ENCODE peak calls at places on chromosomes 5 and 9, in six cellular contexts. One of them, this sample, is unnamed. For H3K4me1, the result is how much of the 10 kb centered on the place peaks cover.

GRCh38 chr9:70119786-70120185 is 76.1 kb downstream of the MAMDC2 start:
- DNase-seq in HepG2: no peak
- DNase-seq in upper lobe of left lung: no peak
- DNase-seq in A549: no peak
- DNase-seq in sigmoid colon: no peak
- DNase-seq in suprapubic skin: no peak
- DNase-seq in this sample: no peak

GRCh38 chr5:60960591-60960990 is 15.6 kb downstream of the NDUFAF2 start:
- DNase-seq in suprapubic skin: no peak
- DNase-seq in HepG2: no peak
- DNase-seq in upper lobe of left lung: no peak
- DNase-seq in sigmoid colon: no peak
- DNase-seq in A549: no peak
- DNase-seq in this sample: no peak

GRCh38 chr5:125237026-125237425 is 490.6 kb upstream of the ZNF608 start:
- DNase-seq in HepG2: no peak
- DNase-seq in A549: no peak
- DNase-seq in sigmoid colon: no peak
- DNase-seq in upper lobe of left lung: no peak
- DNase-seq in suprapubic skin: no peak
- DNase-seq in this sample: no peak

GRCh38 chr9:116715751-116716150 is 28.6 kb downstream of the TRIM32 start:
- DNase-seq in upper lobe of left lung: no peak
- DNase-seq in A549: no peak
- DNase-seq in HepG2: no peak
- DNase-seq in suprapubic skin: no peak
- DNase-seq in sigmoid colon: no peak
- DNase-seq in this sample: no peak

GRCh38 chr5:150644496-150644895 is 4.0 kb downstream of the SYNPO start:
- DNase-seq in HepG2: peak
- DNase-seq in suprapubic skin: no peak
- DNase-seq in A549: no peak
- DNase-seq in sigmoid colon: no peak
- DNase-seq in upper lobe of left lung: no peak
- DNase-seq in this sample: peak

GRCh38 chr5:143051244-143052058 is 281.3 kb downstream of the ARHGAP26 start:
- DNase-seq in sigmoid colon: no peak
- DNase-seq in HepG2: peak
- DNase-seq in upper lobe of left lung: no peak
- DNase-seq in A549: no peak
- DNase-seq in suprapubic skin: no peak
- DNase-seq in this sample: no peak

GRCh38 chr9:24899463-24899862 is 353.8 kb upstream of the IZUMO3 start:
- DNase-seq in suprapubic skin: no peak
- DNase-seq in upper lobe of left lung: no peak
- DNase-seq in A549: no peak
- DNase-seq in HepG2: no peak
- DNase-seq in sigmoid colon: no peak
- DNase-seq in this sample: no peak

GRCh38 chr5:147336871-147337270 is 102.0 kb downstream of the STK32A start:
- DNase-seq in HepG2: no peak
- DNase-seq in upper lobe of left lung: no peak
- DNase-seq in sigmoid colon: no peak
- DNase-seq in suprapubic skin: no peak
- DNase-seq in A549: no peak
- DNase-seq in this sample: no peak

GRCh38 chr5:151020304-151021031 is at the start of gene GPX3:
- DNase-seq in HepG2: peak
- DNase-seq in suprapubic skin: peak
- DNase-seq in sigmoid colon: peak
- DNase-seq in upper lobe of left lung: peak
- DNase-seq in A549: peak
- DNase-seq in this sample: peak

GRCh38 chr5:33439905-33440481 is 772 bp upstream of the TARS1 start:
- DNase-seq in A549: no peak
- DNase-seq in HepG2: peak
- DNase-seq in upper lobe of left lung: no peak
- DNase-seq in sigmoid colon: no peak
- DNase-seq in suprapubic skin: no peak
- DNase-seq in this sample: no peak

GRCh38 chr5:1125030-1125357 is 13.1 kb upstream of the SLC12A7 start:
- DNase-seq in upper lobe of left lung: no peak
- DNase-seq in suprapubic skin: no peak
- DNase-seq in A549: no peak
- DNase-seq in sigmoid colon: peak
- DNase-seq in HepG2: no peak
- DNase-seq in this sample: no peak

GRCh38 chr5:177478711-177479646 is 5.5 kb upstream of the DBN1 start:
- DNase-seq in A549: no peak
- DNase-seq in HepG2: no peak
- DNase-seq in suprapubic skin: peak
- DNase-seq in sigmoid colon: peak
- DNase-seq in upper lobe of left lung: no peak
- DNase-seq in this sample: peak

GRCh38 chr9:14314929-14315753 is 1.2 kb upstream of the NFIB start:
- DNase-seq in HepG2: peak
- DNase-seq in upper lobe of left lung: peak
- DNase-seq in sigmoid colon: peak
- DNase-seq in suprapubic skin: peak
- DNase-seq in A549: peak
- DNase-seq in this sample: peak

GRCh38 chr9:110452227-110452801 is 114.7 kb upstream of the TXNDC8 start:
- DNase-seq in suprapubic skin: no peak
- DNase-seq in HepG2: no peak
- DNase-seq in A549: no peak
- DNase-seq in sigmoid colon: no peak
- DNase-seq in upper lobe of left lung: no peak
- DNase-seq in this sample: no peak

GRCh38 chr9:13478235-13478634 is 198.7 kb upstream of the MPDZ start:
- DNase-seq in HepG2: no peak
- DNase-seq in upper lobe of left lung: no peak
- DNase-seq in suprapubic skin: no peak
- DNase-seq in A549: no peak
- DNase-seq in sigmoid colon: no peak
- DNase-seq in this sample: no peak

GRCh38 chr5:67831081-67831480 is 384.5 kb upstream of the PIK3R1 start:
- DNase-seq in A549: no peak
- DNase-seq in sigmoid colon: no peak
- DNase-seq in upper lobe of left lung: no peak
- DNase-seq in suprapubic skin: no peak
- DNase-seq in HepG2: no peak
- DNase-seq in this sample: no peak

GRCh38 chr5:32474201-32474854 is 29.8 kb upstream of the ZFR start:
- DNase-seq in upper lobe of left lung: no peak
- DNase-seq in A549: no peak
- DNase-seq in HepG2: no peak
- DNase-seq in suprapubic skin: no peak
- DNase-seq in sigmoid colon: no peak
- DNase-seq in this sample: no peak

GRCh38 chr9:70392189-70392588 is 22.3 kb downstream of the KLF9 start:
- DNase-seq in A549: no peak
- DNase-seq in suprapubic skin: no peak
- DNase-seq in upper lobe of left lung: no peak
- DNase-seq in HepG2: no peak
- DNase-seq in sigmoid colon: no peak
- DNase-seq in this sample: no peak

GRCh38 chr5:57665146-57665936 is 182.7 kb upstream of the ACTBL2 start:
- DNase-seq in HepG2: no peak
- DNase-seq in A549: no peak
- DNase-seq in upper lobe of left lung: no peak
- DNase-seq in sigmoid colon: no peak
- DNase-seq in suprapubic skin: no peak
- DNase-seq in this sample: no peak

GRCh38 chr5:127011961-127012644 is 18.3 kb downstream of the MARCHF3 start:
- DNase-seq in upper lobe of left lung: no peak
- DNase-seq in sigmoid colon: no peak
- DNase-seq in HepG2: no peak
- DNase-seq in suprapubic skin: no peak
- DNase-seq in A549: no peak
- DNase-seq in this sample: no peak

GRCh38 chr5:102823441-102823874 is 68.4 kb downstream of the PAM start:
- DNase-seq in sigmoid colon: no peak
- DNase-seq in suprapubic skin: no peak
- DNase-seq in upper lobe of left lung: no peak
- DNase-seq in A549: no peak
- DNase-seq in HepG2: no peak
- DNase-seq in this sample: no peak

GRCh38 chr5:134763221-134763620 is 4.6 kb downstream of the DDX46 start:
- DNase-seq in suprapubic skin: no peak
- DNase-seq in sigmoid colon: no peak
- DNase-seq in HepG2: no peak
- DNase-seq in A549: no peak
- DNase-seq in upper lobe of left lung: no peak
- DNase-seq in this sample: no peak

GRCh38 chr5:134758176-134758503 is 439 bp upstream of the DDX46 start:
- DNase-seq in sigmoid colon: no peak
- DNase-seq in upper lobe of left lung: no peak
- DNase-seq in A549: no peak
- DNase-seq in HepG2: no peak
- DNase-seq in suprapubic skin: no peak
- DNase-seq in this sample: no peak

DNA sequence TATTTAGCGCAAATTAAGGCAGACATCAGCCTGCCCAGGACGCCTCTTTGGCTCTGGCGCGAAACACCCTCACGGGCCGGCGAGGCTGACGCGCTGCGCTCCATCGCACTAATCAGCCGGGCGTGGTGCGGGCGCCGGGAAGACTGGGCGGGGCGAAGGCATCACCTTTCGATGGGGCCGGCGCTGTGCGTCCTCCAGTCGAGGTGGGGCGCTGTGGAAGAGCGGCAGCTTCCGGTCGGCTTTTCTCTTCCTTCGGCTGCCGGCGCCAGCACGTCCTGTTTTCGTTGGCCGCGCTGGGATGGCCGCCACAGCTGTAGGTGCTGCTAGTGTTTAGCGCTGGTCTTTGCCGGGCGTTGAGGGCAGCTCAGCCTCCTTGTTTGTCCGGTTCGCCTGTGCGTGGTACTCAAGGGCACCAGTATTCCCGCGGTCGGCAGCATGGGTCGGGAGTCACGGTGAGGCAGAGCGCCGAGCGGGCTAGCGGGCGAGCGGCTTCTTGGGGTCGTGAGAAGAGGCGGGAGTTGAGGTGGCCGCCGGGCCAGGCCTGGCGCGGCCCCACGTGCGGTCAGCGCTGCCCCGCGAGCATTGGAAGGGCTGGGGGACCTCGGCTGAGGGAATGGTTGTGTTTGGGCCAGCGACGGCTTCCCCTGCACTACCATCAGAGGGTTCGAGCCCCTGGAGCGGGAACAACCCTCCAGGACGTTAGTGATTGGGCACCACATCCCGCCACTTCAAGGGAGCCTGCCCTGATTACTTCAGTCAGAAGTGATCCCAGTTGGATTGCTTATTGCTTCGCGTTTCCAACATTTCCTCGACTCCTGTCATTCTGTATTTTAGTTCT is at the start of gene DDX46:
- DNase-seq in suprapubic skin: peak
- DNase-seq in HepG2: peak
- DNase-seq in sigmoid colon: peak
- DNase-seq in upper lobe of left lung: peak
- DNase-seq in A549: peak
- DNase-seq in this sample: peak
- TF ChIP-seq EP300 in suprapubic skin: no peak
- TF ChIP-seq EP300 in HepG2: peak
- TF ChIP-seq EP300 in sigmoid colon: no peak
- TF ChIP-seq EP300 in upper lobe of left lung: no peak
- TF ChIP-seq EP300 in A549: no peak
- TF ChIP-seq EP300 in this sample: no peak

GRCh38 chr9:137166242-137167112 is 3.4 kb downstream of the LRRC26 start:
- DNase-seq in HepG2: no peak
- DNase-seq in suprapubic skin: no peak
- DNase-seq in upper lobe of left lung: peak
- DNase-seq in sigmoid colon: no peak
- DNase-seq in A549: no peak
- DNase-seq in this sample: no peak
- H3K4me1 ChIP-seq in HepG2: under half
- H3K4me1 ChIP-seq in suprapubic skin: half or more
- H3K4me1 ChIP-seq in upper lobe of left lung: half or more
- H3K4me1 ChIP-seq in sigmoid colon: half or more
- H3K4me1 ChIP-seq in A549: under half
- H3K4me1 ChIP-seq in this sample: half or more

DNA sequence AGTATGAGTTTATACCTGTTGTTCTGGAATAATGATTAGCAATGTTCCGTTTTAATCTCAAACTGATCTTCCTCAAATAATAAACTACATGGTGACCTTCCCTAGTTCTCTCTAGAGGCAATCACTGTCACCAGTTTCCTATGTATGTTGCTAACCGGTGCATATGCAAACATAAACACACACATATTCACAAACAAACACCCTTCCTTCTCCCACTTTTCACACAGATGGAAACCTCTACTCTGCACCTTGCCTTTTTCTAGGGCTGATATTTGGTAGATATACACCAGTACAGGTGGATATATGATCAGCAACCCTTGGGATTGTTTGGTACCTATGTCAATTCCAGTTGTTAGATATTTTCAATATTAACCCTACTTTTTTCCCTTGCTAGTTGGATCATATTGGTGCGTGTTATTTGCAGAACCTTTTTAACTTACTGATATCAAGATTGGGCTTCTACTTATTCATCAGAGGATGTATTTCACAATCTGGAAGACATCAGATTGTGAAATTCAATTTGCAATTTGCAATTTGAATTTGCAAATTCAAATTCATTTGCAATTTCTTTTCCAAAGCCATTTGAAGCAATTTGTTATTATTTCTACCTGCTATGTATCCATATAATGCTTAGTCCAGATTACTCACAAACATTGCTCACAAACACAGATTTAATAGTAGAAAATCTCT is 12.6 kb downstream of the FYB1 start:
- DNase-seq in A549: no peak
- DNase-seq in sigmoid colon: no peak
- DNase-seq in upper lobe of left lung: no peak
- DNase-seq in suprapubic skin: no peak
- DNase-seq in HepG2: no peak
- DNase-seq in this sample: no peak
- H3K4me3 ChIP-seq in A549: no peak
- H3K4me3 ChIP-seq in sigmoid colon: no peak
- H3K4me3 ChIP-seq in upper lobe of left lung: no peak
- H3K4me3 ChIP-seq in suprapubic skin: no peak
- H3K4me3 ChIP-seq in HepG2: no peak
- H3K4me3 ChIP-seq in this sample: no peak

DNA sequence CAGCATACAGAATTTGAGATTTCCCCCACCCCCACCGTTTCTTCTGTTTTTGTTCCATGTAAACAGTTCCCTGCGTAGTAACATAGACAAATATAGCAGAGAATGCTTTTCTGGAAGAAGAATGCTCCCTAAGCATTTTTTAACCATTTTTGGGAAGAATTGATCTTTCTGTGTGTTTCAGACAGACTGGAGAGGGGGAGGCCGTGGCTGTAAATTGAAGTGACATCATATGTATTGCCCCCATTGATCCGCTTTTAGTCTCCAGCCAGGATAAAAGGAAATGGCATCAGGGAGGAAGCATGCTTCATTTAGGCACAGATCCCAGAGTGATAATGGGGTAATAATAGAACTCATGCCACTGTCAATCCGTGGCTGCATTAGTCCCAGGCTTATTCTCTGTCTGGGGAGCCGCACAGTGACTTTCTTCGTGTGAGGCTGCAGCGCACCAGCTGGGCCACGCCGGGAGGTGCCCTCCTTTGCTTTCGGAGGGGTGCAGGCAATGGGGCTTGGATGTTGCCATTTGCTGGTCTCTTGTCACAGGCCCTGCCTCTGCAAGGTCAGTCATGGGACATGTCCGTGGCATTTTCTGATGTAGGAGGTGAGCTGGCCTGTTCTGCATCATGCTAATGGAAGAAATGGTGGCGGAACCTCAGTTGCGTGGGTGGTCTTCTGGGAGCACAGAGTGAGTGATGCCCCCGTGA is 261.5 kb downstream of the FANCC start:
- DNase-seq in A549: no peak
- DNase-seq in sigmoid colon: no peak
- DNase-seq in HepG2: no peak
- DNase-seq in upper lobe of left lung: peak
- DNase-seq in suprapubic skin: no peak
- DNase-seq in this sample: no peak
- TF ChIP-seq EP300 in A549: no peak
- TF ChIP-seq EP300 in sigmoid colon: no peak
- TF ChIP-seq EP300 in HepG2: no peak
- TF ChIP-seq EP300 in upper lobe of left lung: no peak
- TF ChIP-seq EP300 in suprapubic skin: no peak
- TF ChIP-seq EP300 in this sample: no peak